ENCODE peak calls at places on chromosomes 2 and 18, in ten cellular contexts. R is AG10803, M is HCT116, V is dermis microvascular lymphatic vessel endothelial cell, E is A549, B is EL, F is MV-4-11, T is nephron progenitor cell, P is M059J, H is activated gamma-delta T cell treated with Interleukin-2 at 50 U/mL for 16 hours. I is an unnamed sample.

GRCh38 chr2:120177011-120177621 is 46.1 kb downstream of the TMEM185B start:
- DNase-seq in R (no peak), M (no peak), V (peak; percentile 53), E (no peak), B (no peak), F (peak; percentile 76), T (no peak), P (no peak), H (peak; percentile 79), I (peak; percentile 25)

GRCh38 chr2:197838036-197838435 is 33.6 kb downstream of the PLCL1 start:
- DNase-seq in R (peak; percentile 38), M (no peak), V (no peak), E (no peak), B (peak; percentile 36), F (peak; percentile 74), T (no peak), P (peak; percentile 25), H (no peak), I (no peak)

GRCh38 chr2:240717181-240717641 is 25.5 kb downstream of the AQP12A start:
- DNase-seq in R (no peak), M (no peak), V (no peak), E (no peak), B (no peak), F (no peak), T (no peak), P (no peak), H (no peak), I (no peak)

GRCh38 chr2:128474014-128474961 is 155.6 kb upstream of the HS6ST1 start:
- DNase-seq in R (no peak), M (no peak), V (no peak), E (no peak), B (no peak), F (no peak), T (no peak), P (no peak), H (no peak), I (no peak)

GRCh38 chr2:215698566-215698965 is 262.7 kb upstream of the FN1 start:
- DNase-seq in R (peak; percentile 100), M (no peak), V (no peak), E (no peak), B (peak; percentile 98), F (no peak), T (no peak), P (peak; percentile 98), H (no peak), I (no peak)

GRCh38 chr2:18074476-18074875 is 196.0 kb downstream of the KCNS3 start:
- DNase-seq in R (no peak), M (no peak), V (peak; percentile 16), E (no peak), B (peak; percentile 6), F (no peak), T (no peak), P (peak; percentile 58), H (no peak), I (no peak)

GRCh38 chr2:120522151-120522751 is 176.3 kb downstream of the INHBB start:
- DNase-seq in R (no peak), M (no peak), V (no peak), E (no peak), B (no peak), F (no peak), T (no peak), P (no peak), H (no peak), I (peak; percentile 37)

GRCh38 chr2:68203587-68203986 is 45.9 kb downstream of the PNO1 start:
- DNase-seq in R (no peak), M (no peak), V (no peak), E (no peak), B (no peak), F (peak; percentile 8), T (no peak), P (no peak), H (no peak), I (no peak)

GRCh38 chr2:117536139-117536538 is 278.4 kb upstream of the DDX18 start:
- DNase-seq in R (no peak), M (no peak), V (no peak), E (peak; percentile 3), B (no peak), F (no peak), T (peak; percentile 12), P (no peak), H (no peak), I (no peak)

GRCh38 chr2:69734040-69734611 is 7.8 kb upstream of the ANXA4 start:
- DNase-seq in R (peak; percentile 56), M (no peak), V (no peak), E (peak; percentile 82), B (no peak), F (peak; percentile 79), T (no peak), P (no peak), H (no peak), I (no peak)

GRCh38 chr2:27212626-27213471 is 781 bp upstream of the SLC5A6 start:
- DNase-seq in R (peak; percentile 79), M (no peak), V (no peak), E (peak; percentile 19), B (peak; percentile 8), F (peak; percentile 47), T (peak; percentile 19), P (peak; percentile 51), H (peak; percentile 35), I (no peak)

GRCh38 chr2:129378186-129378585 is 601.3 kb upstream of the RAB6C start:
- DNase-seq in R (no peak), M (no peak), V (no peak), E (no peak), B (no peak), F (no peak), T (no peak), P (no peak), H (no peak), I (no peak)

GRCh38 chr2:238988105-238988504 is 140.2 kb downstream of the TWIST2 start:
- DNase-seq in R (no peak), M (no peak), V (no peak), E (no peak), B (no peak), F (no peak), T (no peak), P (no peak), H (no peak), I (no peak)

GRCh38 chr2:232898592-232899541 is 28.8 kb downstream of the SNORC start:
- DNase-seq in R (peak; percentile 42), M (no peak), V (peak; percentile 80), E (peak; percentile 37), B (no peak), F (no peak), T (no peak), P (peak; percentile 15), H (no peak), I (no peak)

GRCh38 chr2:181243319-181243718 is 213.9 kb upstream of the ITGA4 start:
- DNase-seq in R (no peak), M (no peak), V (no peak), E (no peak), B (no peak), F (no peak), T (no peak), P (no peak), H (no peak), I (no peak)

GRCh38 chr2:121888189-121888557 is 132.7 kb downstream of the TSN start:
- DNase-seq in R (no peak), M (peak; percentile 37), V (no peak), E (peak; percentile 27), B (no peak), F (no peak), T (peak; percentile 37), P (no peak), H (no peak), I (no peak)

GRCh38 chr2:70371753-70372152 is 69.9 kb upstream of the FAM136A start:
- DNase-seq in R (peak; percentile 89), M (no peak), V (peak; percentile 90), E (no peak), B (peak; percentile 86), F (peak; percentile 16), T (no peak), P (peak; percentile 85), H (no peak), I (no peak)

GRCh38 chr2:69733338-69734039 is 8.4 kb upstream of the ANXA4 start:
- DNase-seq in R (no peak), M (no peak), V (no peak), E (no peak), B (no peak), F (no peak), T (no peak), P (no peak), H (no peak), I (no peak)

GRCh38 chr2:58484629-58485028 is 243.5 kb upstream of the FANCL start:
- DNase-seq in R (no peak), M (no peak), V (no peak), E (no peak), B (no peak), F (no peak), T (no peak), P (no peak), H (no peak), I (no peak)

GRCh38 chr18:76805221-76805620 is 17.1 kb upstream of the ZNF236 start:
- DNase-seq in R (peak; percentile 17), M (no peak), V (peak; percentile 64), E (no peak), B (peak; percentile 30), F (peak; percentile 42), T (no peak), P (peak; percentile 18), H (no peak), I (no peak)

GRCh38 chr18:7532942-7533341 is 34.2 kb upstream of the PTPRM start:
- DNase-seq in R (peak; percentile 13), M (no peak), V (no peak), E (no peak), B (no peak), F (no peak), T (no peak), P (no peak), H (no peak), I (no peak)

GRCh38 chr2:168611896-168612650 is 156.0 kb downstream of the CERS6 start:
- DNase-seq in R (no peak), M (no peak), V (no peak), E (no peak), B (no peak), F (no peak), T (no peak), P (no peak), H (no peak), I (no peak)

GRCh38 chr18:36419913-36420531 is 122.5 kb downstream of the FHOD3 start:
- DNase-seq in R (peak; percentile 59), M (peak; percentile 60), V (no peak), E (peak; percentile 39), B (peak; percentile 61), F (peak; percentile 56), T (no peak), P (peak; percentile 69), H (no peak), I (no peak)

GRCh38 chr2:188884051-188884450 is 90.1 kb upstream of the COL3A1 start:
- DNase-seq in R (peak; percentile 47), M (no peak), V (no peak), E (peak; percentile 4), B (peak; percentile 48), F (no peak), T (no peak), P (peak; percentile 71), H (no peak), I (no peak)

GRCh38 chr2:240405654-240406313 is 29.7 kb upstream of the GPC1 start:
- DNase-seq in R (no peak), M (no peak), V (no peak), E (no peak), B (no peak), F (no peak), T (no peak), P (no peak), H (no peak), I (no peak)

GRCh38 chr18:25420091-25420490 is 68.1 kb upstream of the ZNF521 start:
- DNase-seq in R (no peak), M (no peak), V (no peak), E (no peak), B (no peak), F (no peak), T (peak; percentile 22), P (no peak), H (no peak), I (no peak)

GRCh38 chr18:40874233-40874632 is 1080.8 kb upstream of the PIK3C3 start:
- DNase-seq in R (peak; percentile 50), M (no peak), V (no peak), E (no peak), B (no peak), F (no peak), T (no peak), P (peak; percentile 58), H (no peak), I (no peak)

GRCh38 chr2:196379600-196379999 is 208.2 kb upstream of the STK17B start:
- DNase-seq in R (no peak), M (no peak), V (no peak), E (no peak), B (no peak), F (no peak), T (no peak), P (no peak), H (no peak), I (no peak)